ENCODE peak calls at places on chromosomes 1 and 21, in ten cellular contexts. G, C, E, J, Q, L, A, H, K and V are unnamed samples.

GRCh38 chr21:29182674-29183073 is 52.2 kb downstream of the MAP3K7CL start:
- DNase-seq in G (no peak), C (no peak), E (no peak), J (no peak), Q (no peak), L (no peak), A (peak; percentile 40), H (no peak), K (no peak), V (no peak)

GRCh38 chr1:21520899-21521716 is 11.9 kb downstream of the ALPL start:
- DNase-seq in G (no peak), C (no peak), E (peak; percentile 39), J (no peak), Q (peak; percentile 82), L (no peak), A (peak; percentile 47), H (no peak), K (peak; percentile 43), V (no peak)

GRCh38 chr1:179369751-179370341 is 4.1 kb downstream of the AXDND1 start:
- DNase-seq in G (no peak), C (no peak), E (peak; percentile 48), J (peak; percentile 63), Q (peak; percentile 89), L (peak; percentile 59), A (peak; percentile 67), H (peak; percentile 46), K (peak; percentile 86), V (peak; percentile 73)

GRCh38 chr1:234978397-234979291 is 150.0 kb downstream of the TOMM20 start:
- DNase-seq in G (no peak), C (peak; percentile 64), E (peak; percentile 52), J (peak; percentile 60), Q (peak; percentile 63), L (peak; percentile 72), A (peak; percentile 94), H (peak; percentile 61), K (peak; percentile 93), V (no peak)

GRCh38 chr1:175479521-175480342 is 263.7 kb downstream of the TNR start:
- DNase-seq in G (no peak), C (no peak), E (no peak), J (no peak), Q (no peak), L (no peak), A (no peak), H (no peak), K (no peak), V (peak; percentile 39)

GRCh38 chr1:178036090-178036489 is 57.8 kb upstream of the RASAL2 start:
- DNase-seq in G (no peak), C (no peak), E (no peak), J (no peak), Q (no peak), L (no peak), A (no peak), H (no peak), K (no peak), V (no peak)

GRCh38 chr1:91700332-91700731 is 185.6 kb downstream of the TGFBR3 start:
- DNase-seq in G (no peak), C (no peak), E (no peak), J (no peak), Q (no peak), L (no peak), A (peak; percentile 15), H (no peak), K (peak; percentile 41), V (no peak)

GRCh38 chr21:33546076-33546475 is 3.2 kb downstream of the SON start:
- DNase-seq in G (no peak), C (no peak), E (no peak), J (no peak), Q (no peak), L (no peak), A (no peak), H (no peak), K (no peak), V (no peak)

GRCh38 chr1:231522038-231522437 is 6.4 kb upstream of the TSNAX start:
- DNase-seq in G (no peak), C (no peak), E (no peak), J (no peak), Q (no peak), L (no peak), A (no peak), H (no peak), K (no peak), V (no peak)

GRCh38 chr1:184770176-184770575 is 15.5 kb upstream of the EDEM3 start:
- DNase-seq in G (no peak), C (no peak), E (no peak), J (no peak), Q (no peak), L (no peak), A (no peak), H (no peak), K (no peak), V (no peak)

GRCh38 chr1:150626150-150626549 is 3.3 kb downstream of the ENSA start:
- DNase-seq in G (no peak), C (no peak), E (peak; percentile 88), J (no peak), Q (no peak), L (no peak), A (peak; percentile 94), H (no peak), K (no peak), V (no peak)

GRCh38 chr1:171313319-171313834 is 606 bp upstream of the FMO4 start:
- DNase-seq in G (no peak), C (no peak), E (no peak), J (no peak), Q (no peak), L (no peak), A (no peak), H (no peak), K (no peak), V (no peak)

GRCh38 chr1:171310661-171311087 is 3.3 kb upstream of the FMO4 start:
- DNase-seq in G (no peak), C (no peak), E (peak; percentile 17), J (no peak), Q (no peak), L (no peak), A (peak; percentile 5), H (no peak), K (no peak), V (no peak)

GRCh38 chr1:171311771-171312558 is 2.0 kb upstream of the FMO4 start:
- DNase-seq in G (no peak), C (no peak), E (no peak), J (no peak), Q (no peak), L (no peak), A (no peak), H (no peak), K (no peak), V (no peak)

DNA sequence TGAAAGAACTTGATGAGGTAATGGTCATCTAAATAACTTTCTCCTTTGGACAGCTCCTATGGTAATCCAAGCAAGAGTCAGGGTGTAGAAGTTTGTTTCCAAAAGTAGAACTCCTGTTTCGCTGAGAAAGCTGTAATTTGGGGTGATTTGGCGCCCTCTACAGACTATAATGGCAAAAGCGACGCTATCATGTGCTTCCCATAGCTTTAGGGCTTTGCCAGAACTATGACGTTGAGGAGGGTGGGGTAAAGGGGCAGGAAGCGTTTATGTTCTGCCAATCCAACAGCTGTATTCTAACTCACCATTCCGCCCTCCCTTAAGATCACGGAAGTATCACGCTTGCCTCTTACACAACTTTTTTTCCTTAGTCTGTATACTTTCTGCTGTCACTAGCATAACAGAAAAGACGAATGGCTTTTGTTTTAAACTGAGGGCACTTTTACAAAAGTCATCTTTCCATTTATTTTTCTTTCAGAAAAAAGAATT is at the start of gene FMO4:
- DNase-seq in G (no peak), C (peak; percentile 93), E (peak; percentile 96), J (peak; percentile 59), Q (peak; percentile 98), L (peak; percentile 90), A (peak; percentile 99), H (peak; percentile 95), K (peak; percentile 100), V (peak; percentile 97)
- H3K4me3 ChIP-seq in G (peak within 1 kb of the TSS; percentile 15), C (peak within 1 kb of the TSS; percentile 39), E (peak within 1 kb of the TSS; percentile 32), J (peak within 1 kb of the TSS; percentile 52), Q (peak within 1 kb of the TSS; percentile 70), L (peak within 1 kb of the TSS; percentile 29), A (peak within 1 kb of the TSS; percentile 8), H (peak within 1 kb of the TSS; percentile 22), K (peak within 1 kb of the TSS; percentile 8), V (peak within 1 kb of the TSS; percentile 39)

GRCh38 chr1:156877433-156877832 is 16.1 kb upstream of the PEAR1 start:
- DNase-seq in G (peak; percentile 7), C (no peak), E (no peak), J (no peak), Q (no peak), L (no peak), A (no peak), H (no peak), K (no peak), V (no peak)
- H3K4me3 ChIP-seq in G (no peak overlapping the region), C (no peak overlapping the region), E (no peak overlapping the region), J (no peak overlapping the region), Q (no peak overlapping the region), L (no peak overlapping the region), A (no peak overlapping the region), H (no peak overlapping the region), K (no peak overlapping the region), V (no peak overlapping the region)

DNA sequence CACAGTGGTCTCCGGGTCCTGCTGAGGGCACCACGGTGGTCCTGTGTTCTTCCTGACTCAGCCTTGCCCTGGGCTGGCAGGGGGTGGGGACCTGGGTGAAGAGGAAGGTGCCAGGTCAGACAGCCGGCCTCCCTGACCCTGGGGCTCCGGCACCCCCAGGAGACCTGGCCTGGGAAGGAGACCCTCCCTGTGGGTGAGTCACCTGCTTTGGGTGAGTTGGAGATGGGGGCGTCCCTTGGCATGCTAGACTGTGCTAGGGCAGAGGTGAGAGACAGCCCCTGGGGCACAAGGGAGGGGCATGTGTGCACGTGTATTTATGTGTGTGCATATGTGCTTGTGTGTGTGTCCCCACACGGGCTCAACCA is 23.4 kb downstream of the SPSB1 start:
- DNase-seq in G (peak; percentile 58), C (no peak), E (no peak), J (no peak), Q (no peak), L (no peak), A (no peak), H (no peak), K (no peak), V (no peak)
- H3K4me3 ChIP-seq in G (no peak overlapping the region), C (no peak overlapping the region), E (no peak overlapping the region), J (no peak overlapping the region), Q (no peak overlapping the region), L (no peak overlapping the region), A (no peak overlapping the region), H (no peak overlapping the region), K (no peak overlapping the region), V (no peak overlapping the region)

GRCh38 chr1:197810812-197811211 is 35.5 kb upstream of the DENND1B start:
- DNase-seq in G (no peak), C (no peak), E (no peak), J (no peak), Q (no peak), L (no peak), A (no peak), H (no peak), K (no peak), V (no peak)

GRCh38 chr1:197808843-197809242 is 33.6 kb upstream of the DENND1B start:
- DNase-seq in G (no peak), C (no peak), E (no peak), J (no peak), Q (no peak), L (no peak), A (no peak), H (no peak), K (no peak), V (no peak)

GRCh38 chr1:197811769-197812168 is 36.5 kb upstream of the DENND1B start:
- DNase-seq in G (no peak), C (no peak), E (no peak), J (no peak), Q (no peak), L (no peak), A (peak; percentile 13), H (no peak), K (no peak), V (no peak)

GRCh38 chr1:197813741-197814140 is 38.5 kb upstream of the DENND1B start:
- DNase-seq in G (no peak), C (no peak), E (no peak), J (no peak), Q (no peak), L (no peak), A (no peak), H (no peak), K (no peak), V (no peak)

GRCh38 chr1:197814306-197814705 is 39.0 kb upstream of the DENND1B start:
- DNase-seq in G (no peak), C (no peak), E (no peak), J (no peak), Q (no peak), L (no peak), A (no peak), H (no peak), K (no peak), V (no peak)
- H3K4me3 ChIP-seq in G (no peak overlapping the region), C (no peak overlapping the region), E (no peak overlapping the region), J (no peak overlapping the region), Q (no peak overlapping the region), L (no peak overlapping the region), A (no peak overlapping the region), H (no peak overlapping the region), K (no peak overlapping the region), V (no peak overlapping the region)